ENCODE peak calls at places on chromosome 17, in four cellular contexts. One of them, this sample, is unnamed.

GRCh38 chr17:69406906-69407305 is 7.6 kb upstream of the MAP2K6 start:
- DNase-seq in LHCN-M2: no peak
- DNase-seq in type B pancreatic cell: no peak
- DNase-seq in prostate gland: no peak
- DNase-seq in this sample: no peak

GRCh38 chr17:7217113-7217987 is 2.3 kb downstream of the DLG4 start:
- DNase-seq in LHCN-M2: peak
- DNase-seq in type B pancreatic cell: no peak
- DNase-seq in prostate gland: no peak
- DNase-seq in this sample: no peak

GRCh38 chr17:62855136-62855535 is 47.0 kb upstream of the MARCHF10 start:
- DNase-seq in LHCN-M2: no peak
- DNase-seq in type B pancreatic cell: no peak
- DNase-seq in prostate gland: no peak
- DNase-seq in this sample: no peak

GRCh38 chr17:44236444-44236991 is 17.0 kb upstream of the UBTF start:
- DNase-seq in LHCN-M2: no peak
- DNase-seq in type B pancreatic cell: no peak
- DNase-seq in prostate gland: no peak
- DNase-seq in this sample: no peak

GRCh38 chr17:36686123-36686669 is 84.8 kb downstream of the MRM1 start:
- DNase-seq in LHCN-M2: no peak
- DNase-seq in type B pancreatic cell: no peak
- DNase-seq in prostate gland: no peak
- DNase-seq in this sample: no peak

GRCh38 chr17:30336369-30337171 is 2.7 kb upstream of the TMIGD1 start:
- DNase-seq in LHCN-M2: peak
- DNase-seq in type B pancreatic cell: no peak
- DNase-seq in prostate gland: no peak
- DNase-seq in this sample: no peak

GRCh38 chr17:35612924-35613521 is 25.9 kb downstream of the AP2B1 start:
- DNase-seq in LHCN-M2: peak
- DNase-seq in type B pancreatic cell: no peak
- DNase-seq in prostate gland: peak
- DNase-seq in this sample: no peak

GRCh38 chr17:82345151-82345976 is 11.8 kb upstream of the SECTM1 start:
- DNase-seq in LHCN-M2: no peak
- DNase-seq in type B pancreatic cell: peak
- DNase-seq in prostate gland: no peak
- DNase-seq in this sample: no peak

GRCh38 chr17:73291260-73291801 is 20.5 kb downstream of the CDC42EP4 start:
- DNase-seq in LHCN-M2: peak
- DNase-seq in type B pancreatic cell: no peak
- DNase-seq in prostate gland: no peak
- DNase-seq in this sample: peak

GRCh38 chr17:81398855-81399451 is 3.7 kb downstream of the BAHCC1 start:
- DNase-seq in LHCN-M2: no peak
- DNase-seq in type B pancreatic cell: no peak
- DNase-seq in prostate gland: no peak
- DNase-seq in this sample: no peak

GRCh38 chr17:74045608-74046007 is 157.9 kb upstream of the RPL38 start:
- DNase-seq in LHCN-M2: no peak
- DNase-seq in type B pancreatic cell: no peak
- DNase-seq in prostate gland: no peak
- DNase-seq in this sample: no peak

GRCh38 chr17:58327363-58328194 is 1.0 kb downstream of the TSPOAP1 start:
- DNase-seq in LHCN-M2: no peak
- DNase-seq in type B pancreatic cell: no peak
- DNase-seq in prostate gland: no peak
- DNase-seq in this sample: no peak

GRCh38 chr17:2214047-2214717 is 89.4 kb downstream of the SMG6 start:
- DNase-seq in LHCN-M2: peak
- DNase-seq in type B pancreatic cell: no peak
- DNase-seq in prostate gland: no peak
- DNase-seq in this sample: no peak

GRCh38 chr17:45895969-45896793 is 1.8 kb downstream of the MAPT start:
- DNase-seq in LHCN-M2: no peak
- DNase-seq in type B pancreatic cell: no peak
- DNase-seq in prostate gland: no peak
- DNase-seq in this sample: no peak

GRCh38 chr17:44314869-44315661 is 6.7 kb downstream of the RUNDC3A start:
- DNase-seq in LHCN-M2: no peak
- DNase-seq in type B pancreatic cell: no peak
- DNase-seq in prostate gland: no peak
- DNase-seq in this sample: no peak

GRCh38 chr17:44110823-44111633 is 12.4 kb downstream of the HDAC5 start:
- DNase-seq in LHCN-M2: peak
- DNase-seq in type B pancreatic cell: peak
- DNase-seq in prostate gland: peak
- DNase-seq in this sample: peak

This sample was measured in mesenteric fat pad.